ENCODE peak calls at places on chromosome 9, in ten cellular contexts. One of them, this sample, is unnamed.

GRCh38 chr9:26753971-26754370 is 138.6 kb downstream of the CAAP1 start:
- DNase-seq in foreskin fibroblast: no peak
- DNase-seq in fibroblast of the aortic adventitia: no peak
- DNase-seq in transverse colon: no peak
- DNase-seq in dorsolateral prefrontal cortex: no peak
- DNase-seq in GM20000: no peak
- DNase-seq in HFFc6: no peak
- DNase-seq in progenitor cell of endocrine pancreas: no peak
- DNase-seq in ovary: no peak
- DNase-seq in A549: no peak
- DNase-seq in this sample: no peak

GRCh38 chr9:94805585-94805984 is 79.1 kb downstream of the AOPEP start:
- DNase-seq in foreskin fibroblast: peak; percentile 89
- DNase-seq in transverse colon: peak; percentile 53
- DNase-seq in fibroblast of the aortic adventitia: peak; percentile 92
- DNase-seq in progenitor cell of endocrine pancreas: no peak
- DNase-seq in HFFc6: peak; percentile 92
- DNase-seq in dorsolateral prefrontal cortex: no peak
- DNase-seq in ovary: no peak
- DNase-seq in A549: peak; percentile 99
- DNase-seq in GM20000: no peak
- DNase-seq in this sample: no peak

GRCh38 chr9:90925581-90926257 is 124.1 kb downstream of the SYK start:
- DNase-seq in dorsolateral prefrontal cortex: no peak
- DNase-seq in transverse colon: no peak
- DNase-seq in fibroblast of the aortic adventitia: peak; percentile 79
- DNase-seq in GM20000: no peak
- DNase-seq in HFFc6: peak; percentile 89
- DNase-seq in A549: peak; percentile 23
- DNase-seq in ovary: no peak
- DNase-seq in foreskin fibroblast: peak; percentile 93
- DNase-seq in progenitor cell of endocrine pancreas: no peak
- DNase-seq in this sample: no peak

GRCh38 chr9:72383978-72384709 is 19.1 kb upstream of the ZFAND5 start:
- DNase-seq in transverse colon: no peak
- DNase-seq in fibroblast of the aortic adventitia: peak; percentile 91
- DNase-seq in ovary: no peak
- DNase-seq in GM20000: no peak
- DNase-seq in progenitor cell of endocrine pancreas: no peak
- DNase-seq in A549: peak; percentile 22
- DNase-seq in dorsolateral prefrontal cortex: no peak
- DNase-seq in foreskin fibroblast: peak; percentile 88
- DNase-seq in HFFc6: peak; percentile 94
- DNase-seq in this sample: no peak

GRCh38 chr9:111316796-111317195 is 13.2 kb downstream of the OR2K2 start:
- DNase-seq in fibroblast of the aortic adventitia: peak; percentile 27
- DNase-seq in HFFc6: no peak
- DNase-seq in ovary: no peak
- DNase-seq in GM20000: no peak
- DNase-seq in dorsolateral prefrontal cortex: no peak
- DNase-seq in A549: no peak
- DNase-seq in progenitor cell of endocrine pancreas: no peak
- DNase-seq in transverse colon: no peak
- DNase-seq in foreskin fibroblast: peak; percentile 80
- DNase-seq in this sample: no peak

GRCh38 chr9:127903557-127904475 is 4.4 kb upstream of the ST6GALNAC6 start:
- DNase-seq in transverse colon: peak; percentile 91
- DNase-seq in HFFc6: no peak
- DNase-seq in GM20000: peak; percentile 71
- DNase-seq in progenitor cell of endocrine pancreas: no peak
- DNase-seq in fibroblast of the aortic adventitia: no peak
- DNase-seq in A549: no peak
- DNase-seq in foreskin fibroblast: peak; percentile 70
- DNase-seq in dorsolateral prefrontal cortex: no peak
- DNase-seq in ovary: peak; percentile 75
- DNase-seq in this sample: peak; percentile 54

GRCh38 chr9:26975728-26976707 is 19.8 kb downstream of the IFT74 start:
- DNase-seq in HFFc6: peak; percentile 28
- DNase-seq in transverse colon: peak; percentile 56
- DNase-seq in GM20000: no peak
- DNase-seq in progenitor cell of endocrine pancreas: no peak
- DNase-seq in A549: peak; percentile 72
- DNase-seq in ovary: no peak
- DNase-seq in dorsolateral prefrontal cortex: no peak
- DNase-seq in foreskin fibroblast: peak; percentile 50
- DNase-seq in fibroblast of the aortic adventitia: peak; percentile 81
- DNase-seq in this sample: no peak

GRCh38 chr9:117189121-117189520 is 225.7 kb downstream of the ASTN2 start:
- DNase-seq in fibroblast of the aortic adventitia: no peak
- DNase-seq in A549: no peak
- DNase-seq in ovary: no peak
- DNase-seq in foreskin fibroblast: peak; percentile 0
- DNase-seq in progenitor cell of endocrine pancreas: no peak
- DNase-seq in transverse colon: no peak
- DNase-seq in dorsolateral prefrontal cortex: no peak
- DNase-seq in HFFc6: no peak
- DNase-seq in GM20000: no peak
- DNase-seq in this sample: no peak

GRCh38 chr9:135033487-135033886 is 54.0 kb upstream of the OLFM1 start:
- DNase-seq in dorsolateral prefrontal cortex: no peak
- DNase-seq in progenitor cell of endocrine pancreas: no peak
- DNase-seq in A549: no peak
- DNase-seq in GM20000: no peak
- DNase-seq in foreskin fibroblast: no peak
- DNase-seq in fibroblast of the aortic adventitia: no peak
- DNase-seq in ovary: no peak
- DNase-seq in HFFc6: no peak
- DNase-seq in transverse colon: no peak
- DNase-seq in this sample: no peak

GRCh38 chr9:17018001-17018491 is 116.8 kb upstream of the CNTLN start:
- DNase-seq in transverse colon: no peak
- DNase-seq in foreskin fibroblast: peak; percentile 94
- DNase-seq in dorsolateral prefrontal cortex: peak; percentile 35
- DNase-seq in ovary: peak; percentile 19
- DNase-seq in progenitor cell of endocrine pancreas: no peak
- DNase-seq in fibroblast of the aortic adventitia: peak; percentile 81
- DNase-seq in GM20000: no peak
- DNase-seq in A549: no peak
- DNase-seq in HFFc6: peak; percentile 88
- DNase-seq in this sample: no peak

GRCh38 chr9:120402741-120403542 is 177.0 kb downstream of the CDK5RAP2 start:
- DNase-seq in GM20000: no peak
- DNase-seq in transverse colon: no peak
- DNase-seq in fibroblast of the aortic adventitia: peak; percentile 87
- DNase-seq in A549: peak; percentile 93
- DNase-seq in foreskin fibroblast: peak; percentile 96
- DNase-seq in HFFc6: peak; percentile 93
- DNase-seq in ovary: no peak
- DNase-seq in progenitor cell of endocrine pancreas: no peak
- DNase-seq in dorsolateral prefrontal cortex: no peak
- DNase-seq in this sample: no peak

GRCh38 chr9:108919517-108919916 is 14.4 kb downstream of the ELP1 start:
- DNase-seq in fibroblast of the aortic adventitia: no peak
- DNase-seq in A549: no peak
- DNase-seq in transverse colon: no peak
- DNase-seq in ovary: no peak
- DNase-seq in HFFc6: no peak
- DNase-seq in progenitor cell of endocrine pancreas: no peak
- DNase-seq in GM20000: no peak
- DNase-seq in dorsolateral prefrontal cortex: no peak
- DNase-seq in foreskin fibroblast: no peak
- DNase-seq in this sample: no peak

GRCh38 chr9:133737071-133737773 is 930 bp downstream of the SARDH start:
- DNase-seq in progenitor cell of endocrine pancreas: no peak
- DNase-seq in GM20000: no peak
- DNase-seq in HFFc6: no peak
- DNase-seq in ovary: no peak
- DNase-seq in transverse colon: no peak
- DNase-seq in foreskin fibroblast: no peak
- DNase-seq in fibroblast of the aortic adventitia: no peak
- DNase-seq in dorsolateral prefrontal cortex: no peak
- DNase-seq in A549: no peak
- DNase-seq in this sample: no peak

GRCh38 chr9:87662808-87663528 is 63.0 kb upstream of the CTSL start:
- DNase-seq in fibroblast of the aortic adventitia: peak; percentile 74
- DNase-seq in HFFc6: peak; percentile 37
- DNase-seq in progenitor cell of endocrine pancreas: peak; percentile 61
- DNase-seq in foreskin fibroblast: peak; percentile 75
- DNase-seq in ovary: peak; percentile 81
- DNase-seq in A549: peak; percentile 83
- DNase-seq in GM20000: peak; percentile 73
- DNase-seq in dorsolateral prefrontal cortex: peak; percentile 53
- DNase-seq in transverse colon: peak; percentile 86
- DNase-seq in this sample: no peak

DNA sequence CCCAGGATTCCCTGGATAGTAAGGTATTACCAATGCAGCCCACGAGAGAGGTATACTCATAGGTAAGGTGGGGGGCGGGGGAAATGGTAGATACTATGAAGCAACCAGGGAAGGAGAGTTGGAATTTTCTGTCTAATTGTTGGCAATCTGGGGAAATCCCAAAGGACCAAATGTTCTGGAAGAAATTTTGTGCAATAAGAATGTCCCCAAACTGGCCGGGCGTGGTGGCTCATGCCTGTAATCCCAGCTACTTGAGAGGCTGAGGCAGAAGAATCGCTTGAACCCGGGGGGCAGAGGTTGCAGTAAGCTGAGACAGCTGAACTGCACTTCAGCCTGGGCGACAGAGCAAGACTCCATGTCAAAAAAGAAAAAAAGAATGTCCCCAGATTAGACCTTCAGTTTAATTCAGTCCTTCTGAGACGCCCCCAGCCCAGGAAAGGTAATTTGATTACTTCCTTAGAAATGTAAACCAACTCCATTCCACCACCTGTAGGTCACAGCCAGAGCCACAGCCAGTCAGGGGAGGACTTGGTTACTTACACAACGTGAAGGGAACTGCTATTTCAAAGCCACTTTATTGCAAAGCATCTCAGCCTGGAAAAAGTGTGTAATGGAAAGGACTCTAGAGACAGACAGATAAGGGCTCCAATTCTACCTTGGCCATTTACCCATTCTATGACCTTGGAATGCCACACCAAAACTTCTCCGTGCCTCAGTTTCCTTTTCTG is 50.0 kb upstream of the KLF4 start:
- DNase-seq in foreskin fibroblast: no peak
- DNase-seq in progenitor cell of endocrine pancreas: no peak
- DNase-seq in ovary: no peak
- DNase-seq in GM20000: no peak
- DNase-seq in dorsolateral prefrontal cortex: no peak
- DNase-seq in fibroblast of the aortic adventitia: peak; percentile 11
- DNase-seq in A549: no peak
- DNase-seq in HFFc6: no peak
- DNase-seq in transverse colon: no peak
- DNase-seq in this sample: no peak
- TF ChIP-seq CTCF in foreskin fibroblast: no peak
- TF ChIP-seq CTCF in progenitor cell of endocrine pancreas: no peak
- TF ChIP-seq CTCF in ovary: no peak
- TF ChIP-seq CTCF in GM20000: no peak
- TF ChIP-seq CTCF in dorsolateral prefrontal cortex: no peak
- TF ChIP-seq CTCF in fibroblast of the aortic adventitia: no peak
- TF ChIP-seq CTCF in A549: no peak
- TF ChIP-seq CTCF in HFFc6: no peak
- TF ChIP-seq CTCF in transverse colon: no peak
- TF ChIP-seq CTCF in this sample: no peak

GRCh38 chr9:77595426-77596051 is 52.6 kb downstream of the GNA14 start:
- DNase-seq in transverse colon: no peak
- DNase-seq in GM20000: no peak
- DNase-seq in HFFc6: no peak
- DNase-seq in fibroblast of the aortic adventitia: peak; percentile 10
- DNase-seq in ovary: no peak
- DNase-seq in dorsolateral prefrontal cortex: no peak
- DNase-seq in progenitor cell of endocrine pancreas: no peak
- DNase-seq in foreskin fibroblast: no peak
- DNase-seq in A549: no peak
- DNase-seq in this sample: no peak
- TF ChIP-seq CTCF in transverse colon: no peak
- TF ChIP-seq CTCF in GM20000: no peak
- TF ChIP-seq CTCF in HFFc6: no peak
- TF ChIP-seq CTCF in fibroblast of the aortic adventitia: no peak
- TF ChIP-seq CTCF in ovary: no peak
- TF ChIP-seq CTCF in dorsolateral prefrontal cortex: no peak
- TF ChIP-seq CTCF in progenitor cell of endocrine pancreas: no peak
- TF ChIP-seq CTCF in foreskin fibroblast: no peak
- TF ChIP-seq CTCF in A549: no peak
- TF ChIP-seq CTCF in this sample: no peak

DNA sequence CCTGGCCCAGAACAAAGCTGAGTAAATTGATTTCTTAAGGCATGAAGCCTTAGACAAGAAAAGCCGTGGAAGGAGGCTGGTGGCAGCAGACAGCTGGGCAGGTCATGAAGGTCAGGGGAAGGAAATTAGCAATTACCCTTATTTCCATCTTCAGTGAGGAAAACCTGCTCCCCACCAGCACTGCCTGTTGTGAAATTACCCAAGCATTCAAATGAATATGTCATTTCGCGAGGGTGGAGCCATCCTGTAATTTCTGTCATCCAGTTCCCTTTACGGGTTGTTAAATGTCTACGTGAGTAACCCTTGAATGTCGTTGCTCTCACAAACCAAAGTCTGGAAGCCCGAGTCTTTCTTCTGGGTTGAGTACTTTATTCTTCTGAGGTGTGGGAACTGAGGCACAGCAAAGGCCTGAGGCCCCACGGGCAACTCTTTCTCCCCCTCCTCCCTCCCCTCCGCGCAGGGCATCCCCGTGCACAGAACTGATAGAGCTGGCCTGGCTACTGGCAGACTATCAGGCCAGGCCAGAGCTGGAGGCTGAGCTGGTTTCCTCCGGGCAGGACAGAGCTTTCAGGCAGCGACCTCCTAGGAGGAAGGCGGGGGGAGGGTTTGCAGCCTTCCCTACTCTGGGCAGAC is 22.0 kb upstream of the AK3 start:
- DNase-seq in fibroblast of the aortic adventitia: no peak
- DNase-seq in foreskin fibroblast: peak; percentile 57
- DNase-seq in ovary: no peak
- DNase-seq in dorsolateral prefrontal cortex: no peak
- DNase-seq in A549: no peak
- DNase-seq in HFFc6: no peak
- DNase-seq in GM20000: peak; percentile 26
- DNase-seq in transverse colon: peak; percentile 53
- DNase-seq in progenitor cell of endocrine pancreas: no peak
- DNase-seq in this sample: no peak
- TF ChIP-seq CTCF in fibroblast of the aortic adventitia: no peak
- TF ChIP-seq CTCF in foreskin fibroblast: no peak
- TF ChIP-seq CTCF in ovary: no peak
- TF ChIP-seq CTCF in dorsolateral prefrontal cortex: no peak
- TF ChIP-seq CTCF in A549: no peak
- TF ChIP-seq CTCF in HFFc6: peak; percentile 60
- TF ChIP-seq CTCF in GM20000: no peak
- TF ChIP-seq CTCF in transverse colon: peak; percentile 28
- TF ChIP-seq CTCF in progenitor cell of endocrine pancreas: no peak
- TF ChIP-seq CTCF in this sample: peak; percentile 17

DNA sequence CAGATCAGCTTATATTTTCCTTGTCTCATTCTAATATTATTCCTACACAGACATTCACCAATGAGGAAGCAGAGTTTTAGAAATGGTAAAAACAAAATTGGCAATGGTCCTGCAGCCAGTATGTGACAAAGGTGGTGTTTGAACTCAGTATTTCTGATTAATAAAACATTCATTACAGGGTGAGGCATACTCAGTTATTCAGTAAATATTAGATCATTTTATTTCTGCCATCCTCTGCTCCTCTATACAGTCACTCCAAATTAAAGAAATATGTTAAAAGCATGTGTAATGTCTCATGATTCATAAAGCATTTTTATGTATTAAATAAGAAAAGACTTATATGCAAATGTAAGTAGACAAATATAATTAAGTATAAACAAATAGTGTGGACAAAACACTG is 684.6 kb upstream of the ACO1 start:
- DNase-seq in dorsolateral prefrontal cortex: no peak
- DNase-seq in GM20000: no peak
- DNase-seq in foreskin fibroblast: no peak
- DNase-seq in HFFc6: no peak
- DNase-seq in progenitor cell of endocrine pancreas: no peak
- DNase-seq in fibroblast of the aortic adventitia: no peak
- DNase-seq in A549: no peak
- DNase-seq in transverse colon: no peak
- DNase-seq in ovary: no peak
- DNase-seq in this sample: no peak
- TF ChIP-seq CTCF in dorsolateral prefrontal cortex: no peak
- TF ChIP-seq CTCF in GM20000: no peak
- TF ChIP-seq CTCF in foreskin fibroblast: no peak
- TF ChIP-seq CTCF in HFFc6: no peak
- TF ChIP-seq CTCF in progenitor cell of endocrine pancreas: no peak
- TF ChIP-seq CTCF in fibroblast of the aortic adventitia: no peak
- TF ChIP-seq CTCF in A549: no peak
- TF ChIP-seq CTCF in transverse colon: no peak
- TF ChIP-seq CTCF in ovary: no peak
- TF ChIP-seq CTCF in this sample: no peak